ENCODE peak calls at places on chromosomes 4 and X, in seven cellular contexts. F is mesenchymal stem cell, Y is IMR-90, E is neuronal stem cell, P is H9, H is trophoblast cell, S is H1. I is an unnamed sample. For H3K79me1, the result is how much of the 10 kb centered on the place peaks cover.

GRCh38 chr4:17010426-17011087 is 112.1 kb upstream of the LDB2 start:
- DNase-seq in F (no peak), Y (no peak), E (no peak), H (no peak), P (peak), S (no peak), I (no peak)

GRCh38 chrX:20177093-20177492 is 35.5 kb upstream of the EIF1AX start:
- DNase-seq in H (no peak), P (no peak), F (no peak), Y (no peak), S (no peak), E (no peak), I (no peak)

GRCh38 chr4:1050486-1051213 is 39.2 kb downstream of the FGFRL1 start:
- DNase-seq in F (no peak), E (no peak), Y (no peak), S (no peak), P (peak), H (no peak), I (peak)

GRCh38 chrX:118346258-118347094 is 570 bp downstream of the WDR44 start:
- DNase-seq in F (peak), S (no peak), E (peak), Y (no peak), H (peak), P (no peak), I (peak)

GRCh38 chr4:7767526-7767925 is 172.1 kb downstream of the AFAP1 start:
- DNase-seq in H (no peak), F (no peak), Y (no peak), S (no peak), E (no peak), P (no peak), I (no peak)

GRCh38 chr4:119238068-119238722 is 25.7 kb downstream of the USP53 start:
- DNase-seq in E (no peak), H (peak), Y (peak), F (no peak), S (no peak), P (no peak), I (peak)

GRCh38 chr4:2411786-2412510 is 6.5 kb downstream of the ZFYVE28 start:
- DNase-seq in E (no peak), P (no peak), S (no peak), H (no peak), Y (no peak), F (no peak), I (no peak)

GRCh38 chrX:135477576-135477975 is 42.9 kb upstream of the INTS6L start:
- DNase-seq in H (peak), S (peak), F (peak), E (peak), Y (peak), P (peak), I (peak)

GRCh38 chr4:111798840-111799239 is 346.4 kb upstream of the FAM241A start:
- DNase-seq in P (no peak), Y (no peak), H (no peak), E (no peak), F (no peak), S (no peak), I (peak)

GRCh38 chrX:45505214-45505613 is 304.5 kb upstream of the DIPK2B start:
- DNase-seq in S (no peak), E (no peak), P (no peak), F (peak), Y (peak), H (no peak), I (no peak)

GRCh38 chrX:63400340-63400739 is 49.2 kb upstream of the SPIN4 start:
- DNase-seq in Y (no peak), P (no peak), E (no peak), F (no peak), S (no peak), H (no peak), I (no peak)

GRCh38 chr4:6942238-6942800 is 32.7 kb downstream of the TBC1D14 start:
- DNase-seq in P (no peak), S (no peak), Y (peak), E (no peak), F (peak), H (peak), I (peak)

GRCh38 chr4:151403656-151404055 is 5.3 kb upstream of the FHIP1A start:
- DNase-seq in P (no peak), S (no peak), Y (no peak), F (no peak), H (no peak), E (no peak), I (no peak)

GRCh38 chrX:77404318-77404878 is 42.8 kb upstream of the FGF16 start:
- DNase-seq in H (no peak), E (no peak), S (no peak), Y (no peak), F (no peak), P (no peak), I (no peak)

GRCh38 chr4:143404555-143404954 is 67.9 kb downstream of the GAB1 start:
- DNase-seq in S (no peak), H (no peak), P (no peak), E (no peak), F (no peak), Y (no peak), I (no peak)

GRCh38 chr4:153113061-153113837 is 91.0 kb upstream of the TRIM2 start:
- DNase-seq in E (no peak), H (peak), S (no peak), F (peak), Y (peak), P (no peak), I (no peak)

GRCh38 chrX:109537324-109537665 is 651 bp downstream of the NXT2 start:
- DNase-seq in F (peak), P (no peak), H (peak), S (no peak), Y (peak), E (no peak), I (no peak)

GRCh38 chr4:10458190-10458589 is 964 bp upstream of the ZNF518B start:
- DNase-seq in Y (no peak), P (peak), F (no peak), H (no peak), S (no peak), E (no peak), I (peak)

GRCh38 chrX:150935466-150935865 is 37.0 kb upstream of the CD99L2 start:
- DNase-seq in Y (peak), F (no peak), H (peak), P (no peak), S (no peak), E (no peak), I (no peak)

GRCh38 chr4:105179539-105180401 is 33.1 kb downstream of the TET2 start:
- DNase-seq in H (no peak), S (no peak), F (peak), E (no peak), Y (peak), P (no peak), I (no peak)

GRCh38 chr4:130368668-130369067 is 1272.7 kb downstream of the C4orf33 start:
- DNase-seq in E (no peak), Y (no peak), S (no peak), F (no peak), H (no peak), P (no peak), I (no peak)

GRCh38 chr4:95693594-95693993 is 144.8 kb upstream of the UNC5C start:
- DNase-seq in H (peak), Y (peak), P (peak), E (no peak), S (peak), F (peak), I (peak)

GRCh38 chr4:160493206-160493605 is 1390.3 kb downstream of the RAPGEF2 start:
- DNase-seq in P (no peak), S (no peak), E (no peak), Y (no peak), H (no peak), F (no peak), I (peak)

GRCh38 chrX:21926527-21927278 is 13.8 kb upstream of the SMS start:
- DNase-seq in F (peak), H (peak), P (no peak), E (no peak), S (no peak), Y (peak), I (peak)

GRCh38 chr4:2734618-2735017 is 21.5 kb downstream of the TNIP2 start:
- DNase-seq in E (no peak), H (no peak), F (no peak), S (no peak), Y (no peak), P (no peak), I (no peak)

GRCh38 chr4:73914071-73914470 is 44.9 kb downstream of the CXCL1 start:
- DNase-seq in E (no peak), P (no peak), H (no peak), Y (no peak), S (no peak), F (no peak), I (no peak)

GRCh38 chr4:96131186-96131585 is 291.3 kb downstream of the PDHA2 start:
- DNase-seq in P (no peak), F (no peak), Y (no peak), E (no peak), H (no peak), S (no peak), I (no peak)

GRCh38 chr4:110869862-110870577 is 247.1 kb upstream of the PITX2 start:
- DNase-seq in P (no peak), Y (peak), H (no peak), S (no peak), E (no peak), F (no peak), I (no peak)

DNA sequence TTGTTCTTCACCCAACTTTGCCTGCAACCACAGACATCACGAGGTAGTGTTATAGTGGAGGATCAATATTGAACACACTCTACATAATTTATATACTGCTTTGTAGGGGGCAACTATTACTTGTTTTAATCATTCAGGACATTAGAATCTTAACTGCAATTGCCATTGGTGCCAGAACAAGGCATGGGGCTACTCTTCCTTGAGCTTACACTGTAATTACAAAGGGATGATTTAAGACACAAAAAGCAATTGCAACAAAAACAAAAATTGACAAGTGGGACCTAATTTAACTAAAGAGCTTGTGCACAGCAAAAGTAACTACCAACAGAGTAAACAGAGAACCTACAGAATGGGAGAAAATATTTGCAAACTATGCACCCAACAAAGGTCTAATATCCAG is 24.0 kb upstream of the DDX53 start:
- DNase-seq in P (no peak), F (no peak), Y (no peak), E (no peak), S (no peak), H (no peak), I (no peak)
- H3K79me1 ChIP-seq in P (under half), F (under half), Y (under half), E (under half), S (under half), H (under half), I (under half)

GRCh38 chr4:169634975-169635374 is 14.6 kb downstream of the CLCN3 start:
- DNase-seq in H (peak), Y (no peak), F (no peak), P (no peak), E (no peak), S (no peak), I (no peak)
- H3K27ac ChIP-seq in H (no peak), Y (no peak), F (no peak), P (no peak), E (no peak), S (no peak), I (no peak)

GRCh38 chr4:81353861-81354260 is 117.8 kb downstream of the RASGEF1B start:
- DNase-seq in P (no peak), E (no peak), S (no peak), H (peak), F (no peak), Y (peak), I (no peak)
- H3K79me1 ChIP-seq in P (under half), E (under half), S (under half), H (under half), F (under half), Y (under half), I (under half)

GRCh38 chr4:61443813-61444510 is 243.8 kb downstream of the ADGRL3 start:
- DNase-seq in H (peak), P (no peak), F (peak), Y (peak), E (no peak), S (no peak), I (peak)
- H3K27ac ChIP-seq in H (no peak), P (no peak), F (no peak), Y (no peak), E (no peak), S (no peak), I (no peak)